ENCODE peak calls at places on chromosomes 4 and X, in four cellular contexts. O is CD8-positive, alpha-beta memory T cell; T is adipocyte; X is A549. M is an unnamed sample.

GRCh38 chr4:15961778-15962510 is 1.0 kb downstream of the FGFBP2 start:
- DNase-seq in O (peak; percentile 57), T (no peak), X (no peak), M (no peak)

GRCh38 chr4:2962614-2963184 is 507 bp downstream of the NOP14 start:
- DNase-seq in O (no peak), T (peak; percentile 69), X (no peak), M (no peak)

GRCh38 chr4:8312069-8312445 is 42.5 kb downstream of the HTRA3 start:
- DNase-seq in O (no peak), T (no peak), X (no peak), M (no peak)

GRCh38 chr4:88880501-88881226 is 176.3 kb downstream of the FAM13A start:
- DNase-seq in O (no peak), T (no peak), X (no peak), M (no peak)

GRCh38 chrX:135327299-135327698 is 18.0 kb downstream of the ETDC start:
- DNase-seq in O (no peak), T (peak; percentile 42), X (no peak), M (no peak)

GRCh38 chrX:119062750-119063374 is 9.9 kb upstream of the CT47C1 start:
- DNase-seq in O (no peak), T (no peak), X (no peak), M (no peak)

GRCh38 chr4:133802741-133803140 is 398.8 kb downstream of the PABPC4L start:
- DNase-seq in O (no peak), T (peak; percentile 64), X (no peak), M (no peak)

GRCh38 chr4:101259876-101260275 is 87.5 kb downstream of the PPP3CA start:
- DNase-seq in O (no peak), T (no peak), X (no peak), M (no peak)

GRCh38 chr4:167943872-167944505 is 148.3 kb upstream of the ANXA10 start:
- DNase-seq in O (no peak), T (peak; percentile 10), X (no peak), M (no peak)

GRCh38 chrX:3448563-3448962 is 102.1 kb upstream of the MXRA5 start:
- DNase-seq in O (no peak), T (no peak), X (no peak), M (no peak)

GRCh38 chrX:70128071-70128470 is 5.2 kb upstream of the IGBP1 start:
- DNase-seq in O (no peak), T (no peak), X (no peak), M (no peak)

GRCh38 chr4:5933996-5934831 is 41.3 kb upstream of the CRMP1 start:
- DNase-seq in O (no peak), T (no peak), X (no peak), M (no peak)

GRCh38 chr4:161172396-161173026 is 991.3 kb downstream of the FSTL5 start:
- DNase-seq in O (no peak), T (no peak), X (no peak), M (no peak)

GRCh38 chrX:139126493-139126892 is 404.0 kb upstream of the F9 start:
- DNase-seq in O (no peak), T (no peak), X (no peak), M (no peak)

GRCh38 chrX:125378205-125378604 is 58.5 kb downstream of the TEX13C start:
- DNase-seq in O (no peak), T (no peak), X (no peak), M (no peak)

DNA sequence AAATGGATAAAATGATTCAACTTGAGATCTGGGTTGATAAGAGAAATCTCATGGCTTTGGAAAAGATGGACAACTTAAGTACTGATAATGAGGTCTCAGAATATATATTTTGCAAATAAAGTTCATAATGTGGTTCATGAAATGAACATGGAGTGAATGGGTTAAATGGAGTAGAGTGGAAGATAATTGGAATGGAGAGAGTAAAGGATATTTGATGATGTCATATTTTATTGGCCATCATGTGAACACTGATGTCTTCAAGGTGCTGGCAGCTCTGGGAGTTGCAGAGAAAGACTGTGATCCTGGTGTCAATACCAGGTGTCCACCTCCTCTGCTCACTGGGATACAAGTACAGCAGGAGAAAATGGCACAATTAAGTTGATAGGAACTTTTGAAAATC is 133.9 kb upstream of the ZXDA start:
- DNase-seq in O (no peak), T (no peak), X (no peak), M (no peak)
- H3K9me3 ChIP-seq in O (no peaks in the 10 kb centered on the region), T (peaks cover 38% of the 10 kb centered on the region), X (no peaks in the 10 kb centered on the region), M (no peaks in the 10 kb centered on the region)

GRCh38 chr4:110625593-110626292 is 2.9 kb upstream of the PITX2 start:
- DNase-seq in O (no peak), T (no peak), X (no peak), M (no peak)
- H3K9me3 ChIP-seq in O (no peaks in the 10 kb centered on the region), T (no peaks in the 10 kb centered on the region), X (no peaks in the 10 kb centered on the region), M (no peaks in the 10 kb centered on the region)

GRCh38 chrX:10818651-10819050 is 198.3 kb upstream of the MID1 start:
- DNase-seq in O (no peak), T (no peak), X (no peak), M (no peak)
- H3K9me3 ChIP-seq in O (no peaks in the 10 kb centered on the region), T (no peaks in the 10 kb centered on the region), X (no peaks in the 10 kb centered on the region), M (no peaks in the 10 kb centered on the region)

DNA sequence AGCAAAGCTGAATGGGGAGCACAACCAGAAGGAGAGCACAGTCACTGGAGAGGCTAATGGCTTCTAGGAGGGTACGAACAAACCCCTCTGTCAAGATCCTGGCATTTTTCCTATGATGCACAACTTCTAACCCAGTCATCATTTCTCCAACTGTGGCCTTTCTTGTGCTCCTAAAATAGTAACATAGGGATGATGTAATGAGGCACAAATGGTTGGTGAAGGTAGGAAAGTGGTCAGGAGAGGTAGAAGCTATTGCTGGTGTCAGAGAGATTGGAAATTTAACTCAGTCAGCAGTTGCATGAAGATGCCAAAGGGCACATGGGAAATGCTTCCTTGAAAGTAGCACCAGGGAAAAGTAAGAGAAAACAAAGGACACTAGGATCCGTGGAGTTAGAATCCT is 52.7 kb downstream of the SLC10A7 start:
- DNase-seq in O (no peak), T (no peak), X (no peak), M (no peak)
- H3K9me3 ChIP-seq in O (no peaks in the 10 kb centered on the region), T (no peaks in the 10 kb centered on the region), X (no peaks in the 10 kb centered on the region), M (no peaks in the 10 kb centered on the region)

DNA sequence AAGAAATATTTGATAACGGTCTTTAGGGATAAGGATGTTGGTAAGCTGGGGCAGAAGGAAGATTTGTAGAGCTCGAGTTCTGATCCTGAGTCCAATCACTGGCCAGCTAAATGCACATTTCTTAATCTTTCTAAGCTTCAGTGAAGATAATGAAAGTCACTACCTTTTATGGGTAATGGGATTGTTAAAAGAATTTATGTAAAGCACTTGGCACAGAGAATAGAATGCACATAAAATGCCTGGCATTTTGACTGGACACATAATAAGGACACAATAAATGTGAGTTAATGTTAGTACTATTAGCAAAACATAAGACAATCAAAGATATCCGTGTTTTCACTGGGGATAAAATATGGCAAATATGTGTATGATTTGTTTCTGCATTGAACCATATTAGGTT is 43.3 kb downstream of the NCAPG start:
- DNase-seq in O (no peak), T (peak; percentile 20), X (no peak), M (no peak)
- H3K9me3 ChIP-seq in O (no peaks in the 10 kb centered on the region), T (no peaks in the 10 kb centered on the region), X (no peaks in the 10 kb centered on the region), M (no peaks in the 10 kb centered on the region)

M was measured in esophagus squamous epithelium.